ENCODE peak calls at places on chromosomes 1 and 21, in seven cellular contexts. O is CD8-positive, alpha-beta T cell; L is HFF-Myc; K is CD4-positive, CD25-positive, alpha-beta regulatory T cell; W is left ventricle myocardium inferior; B is neural progenitor cell; T is fibroblast of the aortic adventitia. I is an unnamed sample.

GRCh38 chr1:236421022-236421421 is 26.9 kb downstream of the EDARADD start:
- DNase-seq in O (no peak), L (peak), K (no peak), W (no peak), B (no peak), T (no peak), I (no peak)

GRCh38 chr1:41387667-41388091 is 26.4 kb downstream of the FOXO6 start:
- DNase-seq in O (no peak), L (no peak), K (no peak), W (peak), B (peak), T (peak), I (no peak)

GRCh38 chr1:17696417-17697301 is 58.5 kb upstream of the ACTL8 start:
- DNase-seq in O (no peak), L (peak), K (no peak), W (no peak), B (peak), T (peak), I (no peak)

GRCh38 chr1:207789792-207790787 is 38.2 kb downstream of the CD46 start:
- DNase-seq in O (no peak), L (no peak), K (no peak), W (no peak), B (no peak), T (no peak), I (no peak)

GRCh38 chr1:154835531-154836285 is 34.4 kb downstream of the KCNN3 start:
- DNase-seq in O (no peak), L (no peak), K (no peak), W (no peak), B (no peak), T (no peak), I (no peak)

GRCh38 chr1:10659218-10659617 is 137.2 kb downstream of the CASZ1 start:
- DNase-seq in O (no peak), L (no peak), K (no peak), W (no peak), B (no peak), T (no peak), I (no peak)

GRCh38 chr1:177847843-177848242 is 122.0 kb downstream of the SEC16B start:
- DNase-seq in O (no peak), L (no peak), K (no peak), W (no peak), B (no peak), T (peak), I (no peak)

GRCh38 chr1:201141418-201141817 is 12.9 kb downstream of the TMEM9 start:
- DNase-seq in O (no peak), L (no peak), K (no peak), W (no peak), B (no peak), T (no peak), I (no peak)

GRCh38 chr1:220028496-220028895 is 17.8 kb downstream of the EPRS1 start:
- DNase-seq in O (no peak), L (no peak), K (no peak), W (no peak), B (no peak), T (no peak), I (no peak)

GRCh38 chr1:212254853-212255363 is 30.3 kb upstream of the PPP2R5A start:
- DNase-seq in O (no peak), L (no peak), K (peak), W (no peak), B (no peak), T (no peak), I (peak)

GRCh38 chr1:10723317-10723716 is 73.1 kb downstream of the CASZ1 start:
- DNase-seq in O (no peak), L (no peak), K (no peak), W (no peak), B (no peak), T (no peak), I (no peak)

GRCh38 chr1:107110346-107110745 is 30.5 kb upstream of the NTNG1 start:
- DNase-seq in O (no peak), L (no peak), K (no peak), W (no peak), B (no peak), T (peak), I (no peak)

GRCh38 chr1:184493987-184494388 is 107.2 kb downstream of the C1orf21 start:
- DNase-seq in O (no peak), L (no peak), K (no peak), W (no peak), B (no peak), T (no peak), I (no peak)

GRCh38 chr21:15192243-15192642 is 127.4 kb upstream of the NRIP1 start:
- DNase-seq in O (no peak), L (no peak), K (no peak), W (no peak), B (no peak), T (peak), I (no peak)

GRCh38 chr1:38179423-38179822 is 132.8 kb upstream of the POU3F1 start:
- DNase-seq in O (no peak), L (no peak), K (no peak), W (peak), B (no peak), T (no peak), I (no peak)

GRCh38 chr1:1433804-1434130 is 1.7 kb upstream of the VWA1 start:
- DNase-seq in O (no peak), L (no peak), K (no peak), W (no peak), B (peak), T (peak), I (no peak)

GRCh38 chr1:225750420-225750819 is 27.2 kb upstream of the SRP9 start:
- DNase-seq in O (no peak), L (no peak), K (no peak), W (no peak), B (no peak), T (no peak), I (no peak)

GRCh38 chr1:54046671-54047383 is 6.2 kb downstream of the TMEM59 start:
- DNase-seq in O (no peak), L (no peak), K (no peak), W (no peak), B (no peak), T (peak), I (no peak)

GRCh38 chr1:143698016-143698415 is 273.8 kb downstream of the FAM72C start:
- DNase-seq in O (no peak), L (no peak), K (no peak), W (no peak), B (no peak), T (peak), I (peak)

GRCh38 chr1:235161685-235162327 is 756 bp upstream of the RBM34 start:
- DNase-seq in O (no peak), L (no peak), K (no peak), W (no peak), B (peak), T (no peak), I (no peak)

GRCh38 chr1:182845379-182845778 is 6.2 kb downstream of the DHX9 start:
- DNase-seq in O (no peak), L (no peak), K (no peak), W (no peak), B (no peak), T (no peak), I (no peak)

GRCh38 chr1:185696419-185697150 is 37.6 kb upstream of the HMCN1 start:
- DNase-seq in O (no peak), L (no peak), K (no peak), W (no peak), B (no peak), T (no peak), I (no peak)

GRCh38 chr1:37477946-37478345 is 3.6 kb downstream of the ZC3H12A start:
- DNase-seq in O (no peak), L (no peak), K (peak), W (no peak), B (no peak), T (no peak), I (no peak)

GRCh38 chr1:180160362-180160761 is 5.7 kb downstream of the QSOX1 start:
- DNase-seq in O (no peak), L (no peak), K (no peak), W (no peak), B (no peak), T (no peak), I (no peak)

GRCh38 chr1:224894915-224895314 is 34.6 kb upstream of the DNAH14 start:
- DNase-seq in O (no peak), L (peak), K (no peak), W (no peak), B (peak), T (peak), I (peak)

DNA sequence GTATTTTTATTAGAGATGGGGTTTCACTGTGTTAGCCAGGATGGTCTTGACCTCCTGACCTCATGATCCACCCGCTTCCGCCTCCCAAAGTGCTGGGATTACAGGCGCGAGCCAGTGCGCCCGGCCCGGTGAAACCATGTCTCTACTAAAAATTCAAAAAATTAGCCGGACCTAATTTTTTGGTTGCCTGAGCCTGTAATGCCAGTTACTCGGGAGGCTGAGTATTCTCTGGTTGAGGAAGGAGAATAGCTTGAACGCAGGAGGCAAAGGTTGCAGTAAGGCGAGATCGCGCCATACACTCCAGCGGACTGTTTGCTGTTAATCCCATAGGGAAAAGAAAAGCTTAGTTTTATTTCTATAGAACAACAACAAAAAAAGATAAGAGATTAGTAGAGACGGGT is 29.9 kb upstream of the HJV start:
- DNase-seq in O (no peak), L (no peak), K (no peak), W (no peak), B (peak), T (no peak), I (no peak)
- H3K4me3 ChIP-seq in O (no peak), L (peak), K (peak), W (peak), B (peak), T (peak), I (peak)

GRCh38 chr21:45562401-45562800 is 20.2 kb upstream of the SLC19A1 start:
- DNase-seq in O (no peak), L (no peak), K (no peak), W (no peak), B (no peak), T (no peak), I (no peak)
- H3K4me3 ChIP-seq in O (no peak), L (no peak), K (no peak), W (no peak), B (no peak), T (no peak), I (no peak)

DNA sequence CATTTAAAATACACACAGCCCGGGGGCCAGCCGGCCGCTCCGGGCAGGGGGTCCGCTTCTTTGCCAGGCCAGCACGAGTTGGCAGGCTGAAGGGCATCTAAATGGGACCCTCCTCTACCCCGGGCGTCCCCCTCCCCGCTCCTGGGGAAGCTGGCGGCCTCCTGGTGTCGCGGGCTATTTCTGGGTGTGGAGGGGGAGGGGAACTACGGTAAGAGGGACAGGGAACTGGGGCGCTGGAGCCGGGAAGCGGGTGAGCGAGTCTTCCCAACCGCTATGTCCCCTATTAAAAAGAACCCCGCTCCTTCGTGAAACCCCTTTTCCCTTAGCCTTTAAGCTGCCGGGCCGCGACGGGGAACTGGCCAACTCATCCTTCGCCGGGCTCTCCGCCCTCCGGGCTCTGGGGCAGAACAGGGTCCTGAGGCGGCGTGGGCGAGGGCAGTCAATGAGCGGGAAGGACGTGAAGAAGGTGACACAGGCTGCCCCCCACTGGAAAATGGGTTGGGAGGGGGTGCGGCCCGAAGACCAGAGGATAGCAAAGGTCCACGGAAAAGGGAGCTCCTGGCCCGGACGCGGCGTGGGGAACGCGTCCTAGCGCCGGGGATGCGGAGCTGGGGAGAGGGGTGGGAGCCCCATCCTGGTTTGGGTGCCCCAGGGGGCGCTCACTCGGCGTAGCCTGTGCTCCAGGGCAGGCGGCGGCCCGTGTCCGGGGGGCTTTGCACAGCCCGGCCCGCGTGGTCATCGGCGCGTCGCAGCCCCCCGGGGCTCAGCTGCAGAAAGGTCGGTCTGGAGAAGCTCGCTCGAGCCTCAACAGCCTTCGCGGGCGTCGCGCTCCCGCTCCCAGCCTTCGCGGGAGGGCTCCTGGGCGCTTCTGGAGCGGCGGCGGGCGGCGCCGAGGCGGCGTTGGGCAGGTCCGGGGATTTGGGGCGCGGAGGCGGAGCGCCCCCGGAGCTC is 544 bp downstream of the PPM1J start:
- DNase-seq in O (no peak), L (no peak), K (peak), W (no peak), B (peak), T (no peak), I (no peak)
- H3K4me3 ChIP-seq in O (peak), L (peak), K (no peak), W (peak), B (peak), T (peak), I (peak)

GRCh38 chr21:40457741-40458140 is 389.2 kb downstream of the DSCAM start:
- DNase-seq in O (no peak), L (no peak), K (no peak), W (no peak), B (no peak), T (no peak), I (no peak)

GRCh38 chr21:40453183-40453582 is 393.8 kb downstream of the DSCAM start:
- DNase-seq in O (no peak), L (no peak), K (no peak), W (no peak), B (no peak), T (no peak), I (no peak)

DNA sequence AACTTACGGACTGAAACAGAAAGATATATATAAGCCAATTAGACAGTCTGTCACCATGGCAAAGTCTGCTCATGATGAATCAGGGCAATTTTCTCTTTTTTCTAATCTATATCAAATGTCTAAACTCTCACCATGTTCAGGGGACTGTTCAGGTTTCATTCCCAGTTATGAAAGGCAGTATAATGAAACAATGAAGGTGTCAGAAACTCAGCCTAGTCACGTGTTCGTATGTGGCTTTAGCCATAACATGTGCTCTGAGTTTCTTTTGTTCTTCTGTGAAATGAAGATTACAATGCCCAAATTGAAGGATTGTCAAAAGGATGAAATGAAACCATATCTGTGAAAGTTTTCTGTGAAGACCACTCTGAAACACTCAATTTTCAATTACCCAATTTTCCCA is 392.9 kb downstream of the DSCAM start:
- DNase-seq in O (no peak), L (no peak), K (no peak), W (no peak), B (no peak), T (no peak), I (no peak)
- H3K4me3 ChIP-seq in O (no peak), L (no peak), K (no peak), W (no peak), B (no peak), T (no peak), I (no peak)

I was measured in Jurkat, Clone E6-1.